ENCODE peak calls at places on chromosomes 4 and X, in four cellular contexts. One of them, this sample, is unnamed. For H3K4me1, the result is how much of the 10 kb centered on the place peaks cover.

GRCh38 chr4:174595141-174595929 is 73.0 kb upstream of the HPGD start:
- DNase-seq in testis: no peak
- DNase-seq in right lobe of liver: no peak
- DNase-seq in ovary: no peak
- DNase-seq in this sample: no peak

GRCh38 chrX:21912989-21913388 is 27.5 kb upstream of the SMS start:
- DNase-seq in testis: no peak
- DNase-seq in right lobe of liver: no peak
- DNase-seq in ovary: no peak
- DNase-seq in this sample: no peak

GRCh38 chr4:22099896-22100295 is 151.3 kb upstream of the KCNIP4 start:
- DNase-seq in testis: no peak
- DNase-seq in right lobe of liver: no peak
- DNase-seq in ovary: no peak
- DNase-seq in this sample: no peak

GRCh38 chr4:70801265-70801809 is 38.4 kb downstream of the GRSF1 start:
- DNase-seq in testis: no peak
- DNase-seq in right lobe of liver: no peak
- DNase-seq in ovary: no peak
- DNase-seq in this sample: no peak

GRCh38 chrX:110938977-110939732 is 143.5 kb upstream of the CHRDL1 start:
- DNase-seq in testis: no peak
- DNase-seq in right lobe of liver: no peak
- DNase-seq in ovary: no peak
- DNase-seq in this sample: no peak

GRCh38 chr4:184792950-184793555 is 32.7 kb downstream of the ACSL1 start:
- DNase-seq in testis: peak
- DNase-seq in right lobe of liver: no peak
- DNase-seq in ovary: no peak
- DNase-seq in this sample: no peak

GRCh38 chr4:15333692-15334633 is 93.9 kb upstream of the C1QTNF7 start:
- DNase-seq in testis: no peak
- DNase-seq in right lobe of liver: no peak
- DNase-seq in ovary: no peak
- DNase-seq in this sample: no peak

GRCh38 chrX:113929004-113929403 is 654.9 kb upstream of the HTR2C start:
- DNase-seq in testis: peak
- DNase-seq in right lobe of liver: no peak
- DNase-seq in ovary: no peak
- DNase-seq in this sample: no peak

GRCh38 chrX:83630662-83631061 is 122.6 kb downstream of the POU3F4 start:
- DNase-seq in testis: no peak
- DNase-seq in right lobe of liver: no peak
- DNase-seq in ovary: no peak
- DNase-seq in this sample: no peak

GRCh38 chrX:25873196-25873595 is 264.9 kb upstream of the MAGEB18 start:
- DNase-seq in testis: no peak
- DNase-seq in right lobe of liver: no peak
- DNase-seq in ovary: no peak
- DNase-seq in this sample: no peak

GRCh38 chrX:108945883-108946523 is 209.6 kb upstream of the IRS4 start:
- DNase-seq in testis: no peak
- DNase-seq in right lobe of liver: no peak
- DNase-seq in ovary: no peak
- DNase-seq in this sample: no peak

GRCh38 chr4:159341486-159341885 is 238.6 kb downstream of the RAPGEF2 start:
- DNase-seq in testis: no peak
- DNase-seq in right lobe of liver: no peak
- DNase-seq in ovary: no peak
- DNase-seq in this sample: no peak

GRCh38 chr4:970046-970745 is 3.2 kb downstream of the DGKQ start:
- DNase-seq in testis: no peak
- DNase-seq in right lobe of liver: no peak
- DNase-seq in ovary: no peak
- DNase-seq in this sample: no peak

GRCh38 chrX:39427492-39428289 is 626.4 kb downstream of the MID1IP1 start:
- DNase-seq in testis: no peak
- DNase-seq in right lobe of liver: no peak
- DNase-seq in ovary: peak
- DNase-seq in this sample: no peak

GRCh38 chr4:126470862-126471261 is 1156.1 kb downstream of the FAT4 start:
- DNase-seq in testis: no peak
- DNase-seq in right lobe of liver: no peak
- DNase-seq in ovary: no peak
- DNase-seq in this sample: no peak

GRCh38 chr4:52915730-52916129 is 53.6 kb downstream of the RASL11B start:
- DNase-seq in testis: no peak
- DNase-seq in right lobe of liver: no peak
- DNase-seq in ovary: no peak
- DNase-seq in this sample: no peak

GRCh38 chr4:79083406-79084010 is 144.3 kb upstream of the PAQR3 start:
- DNase-seq in testis: peak
- DNase-seq in right lobe of liver: no peak
- DNase-seq in ovary: no peak
- DNase-seq in this sample: no peak

GRCh38 chrX:143121471-143121870 is 95.7 kb downstream of the SPANXN4 start:
- DNase-seq in testis: no peak
- DNase-seq in right lobe of liver: no peak
- DNase-seq in ovary: no peak
- DNase-seq in this sample: no peak

GRCh38 chr4:177511611-177512010 is 69.4 kb upstream of the AGA start:
- DNase-seq in testis: no peak
- DNase-seq in right lobe of liver: no peak
- DNase-seq in ovary: no peak
- DNase-seq in this sample: no peak

GRCh38 chrX:152876931-152877840 is 20.7 kb upstream of the ZNF185 start:
- DNase-seq in testis: no peak
- DNase-seq in right lobe of liver: no peak
- DNase-seq in ovary: no peak
- DNase-seq in this sample: peak

GRCh38 chr4:108166441-108167315 is 2.1 kb downstream of the LEF1 start:
- DNase-seq in testis: peak
- DNase-seq in right lobe of liver: no peak
- DNase-seq in ovary: no peak
- DNase-seq in this sample: no peak

GRCh38 chrX:70034646-70035045 is 15.1 kb downstream of the AWAT2 start:
- DNase-seq in testis: no peak
- DNase-seq in right lobe of liver: no peak
- DNase-seq in ovary: no peak
- DNase-seq in this sample: no peak

GRCh38 chr4:30996841-30997240 is 276.7 kb downstream of the PCDH7 start:
- DNase-seq in testis: no peak
- DNase-seq in right lobe of liver: no peak
- DNase-seq in ovary: no peak
- DNase-seq in this sample: no peak

GRCh38 chrX:150099316-150099715 is 161.0 kb upstream of the EOLA2 start:
- DNase-seq in testis: no peak
- DNase-seq in right lobe of liver: no peak
- DNase-seq in ovary: no peak
- DNase-seq in this sample: no peak

GRCh38 chr4:102959503-102959902 is 60.0 kb downstream of the SLC9B1 start:
- DNase-seq in testis: no peak
- DNase-seq in right lobe of liver: no peak
- DNase-seq in ovary: no peak
- DNase-seq in this sample: no peak

GRCh38 chr4:176185068-176185467 is 10.3 kb downstream of the SPATA4 start:
- DNase-seq in testis: no peak
- DNase-seq in right lobe of liver: no peak
- DNase-seq in ovary: no peak
- DNase-seq in this sample: no peak

GRCh38 chrX:74291964-74292891 is 11.8 kb upstream of the ZCCHC13 start:
- DNase-seq in testis: peak
- DNase-seq in right lobe of liver: peak
- DNase-seq in ovary: peak
- DNase-seq in this sample: peak

GRCh38 chr4:118829107-118829506 is 6.8 kb downstream of the SEC24D start:
- DNase-seq in testis: no peak
- DNase-seq in right lobe of liver: no peak
- DNase-seq in ovary: no peak
- DNase-seq in this sample: no peak

GRCh38 chr4:146567396-146567795 is 45.7 kb upstream of the SLC10A7 start:
- DNase-seq in testis: no peak
- DNase-seq in right lobe of liver: no peak
- DNase-seq in ovary: no peak
- DNase-seq in this sample: no peak

GRCh38 chr4:151935411-151935810 is 174.6 kb upstream of the GATB start:
- DNase-seq in testis: no peak
- DNase-seq in right lobe of liver: no peak
- DNase-seq in ovary: no peak
- DNase-seq in this sample: no peak

GRCh38 chrX:281166-281999 is at the start of gene PLCXD1:
- DNase-seq in testis: peak
- DNase-seq in right lobe of liver: no peak
- DNase-seq in ovary: no peak
- DNase-seq in this sample: peak

GRCh38 chr4:4746444-4746843 is 113.0 kb upstream of the MSX1 start:
- DNase-seq in testis: no peak
- DNase-seq in right lobe of liver: no peak
- DNase-seq in ovary: no peak
- DNase-seq in this sample: no peak

GRCh38 chr4:121650741-121651140 is 46.0 kb downstream of the ANXA5 start:
- DNase-seq in testis: no peak
- DNase-seq in right lobe of liver: no peak
- DNase-seq in ovary: no peak
- DNase-seq in this sample: no peak

GRCh38 chr4:170875868-170876267 is 786.1 kb upstream of the AADAT start:
- DNase-seq in testis: no peak
- DNase-seq in right lobe of liver: no peak
- DNase-seq in ovary: no peak
- DNase-seq in this sample: no peak

GRCh38 chr4:109611045-109611616 is 51.1 kb downstream of the MCUB start:
- DNase-seq in testis: no peak
- DNase-seq in right lobe of liver: no peak
- DNase-seq in ovary: no peak
- DNase-seq in this sample: no peak

GRCh38 chr4:118557298-118557851 is 127.8 kb upstream of the METTL14 start:
- DNase-seq in testis: no peak
- DNase-seq in right lobe of liver: no peak
- DNase-seq in ovary: no peak
- DNase-seq in this sample: no peak

GRCh38 chr4:171785392-171785791 is 27.8 kb upstream of the GALNTL6 start:
- DNase-seq in testis: no peak
- DNase-seq in right lobe of liver: no peak
- DNase-seq in ovary: no peak
- DNase-seq in this sample: no peak

GRCh38 chr4:159070742-159071141 is 32.1 kb upstream of the RAPGEF2 start:
- DNase-seq in testis: no peak
- DNase-seq in right lobe of liver: no peak
- DNase-seq in ovary: no peak
- DNase-seq in this sample: no peak

GRCh38 chr4:6607368-6608050 is 32.5 kb downstream of the MAN2B2 start:
- DNase-seq in testis: no peak
- DNase-seq in right lobe of liver: no peak
- DNase-seq in ovary: no peak
- DNase-seq in this sample: no peak
- H3K4me3 ChIP-seq in testis: no peak
- H3K4me3 ChIP-seq in right lobe of liver: no peak
- H3K4me3 ChIP-seq in ovary: no peak
- H3K4me3 ChIP-seq in this sample: no peak

GRCh38 chr4:168724243-168724642 is 227.4 kb downstream of the PALLD start:
- DNase-seq in testis: no peak
- DNase-seq in right lobe of liver: no peak
- DNase-seq in ovary: no peak
- DNase-seq in this sample: no peak

GRCh38 chr4:168723569-168723968 is 226.7 kb downstream of the PALLD start:
- DNase-seq in testis: no peak
- DNase-seq in right lobe of liver: no peak
- DNase-seq in ovary: no peak
- DNase-seq in this sample: no peak

GRCh38 chr4:168724960-168725359 is 228.1 kb downstream of the PALLD start:
- DNase-seq in testis: no peak
- DNase-seq in right lobe of liver: no peak
- DNase-seq in ovary: no peak
- DNase-seq in this sample: no peak

GRCh38 chr4:168722391-168722790 is 225.5 kb downstream of the PALLD start:
- DNase-seq in testis: no peak
- DNase-seq in right lobe of liver: no peak
- DNase-seq in ovary: no peak
- DNase-seq in this sample: no peak

DNA sequence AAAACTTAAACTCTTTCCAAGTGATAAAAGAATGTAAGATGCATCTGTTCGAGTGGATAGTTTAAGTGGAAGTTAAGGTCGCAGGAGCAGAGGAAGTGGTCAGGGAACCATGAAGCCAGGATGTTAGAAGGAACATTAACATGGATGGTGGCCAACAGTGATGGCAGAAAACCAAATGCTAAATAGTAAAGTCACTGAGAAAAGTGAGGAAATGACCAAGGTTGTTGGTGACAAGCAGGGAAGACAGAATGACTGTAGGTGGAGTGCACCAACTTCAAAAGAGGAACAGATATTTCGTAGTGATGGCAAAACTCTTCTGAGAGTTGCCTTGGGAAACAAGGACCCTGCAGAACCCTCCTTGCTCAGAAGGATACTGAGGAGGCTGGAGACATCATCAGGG is 226.2 kb downstream of the PALLD start:
- DNase-seq in testis: no peak
- DNase-seq in right lobe of liver: no peak
- DNase-seq in ovary: no peak
- DNase-seq in this sample: no peak
- H3K4me1 ChIP-seq in testis: under half
- H3K4me1 ChIP-seq in right lobe of liver: under half
- H3K4me1 ChIP-seq in ovary: under half
- H3K4me1 ChIP-seq in this sample: under half

GRCh38 chr4:188228279-188228678 is 89.0 kb downstream of the TRIML1 start:
- DNase-seq in testis: no peak
- DNase-seq in right lobe of liver: no peak
- DNase-seq in ovary: no peak
- DNase-seq in this sample: no peak
- H3K4me3 ChIP-seq in testis: no peak
- H3K4me3 ChIP-seq in right lobe of liver: no peak
- H3K4me3 ChIP-seq in ovary: no peak
- H3K4me3 ChIP-seq in this sample: no peak

GRCh38 chr4:153518637-153519384 is 52.7 kb downstream of the TMEM131L start:
- DNase-seq in testis: no peak
- DNase-seq in right lobe of liver: peak
- DNase-seq in ovary: no peak
- DNase-seq in this sample: no peak
- H3K4me1 ChIP-seq in testis: under half
- H3K4me1 ChIP-seq in right lobe of liver: under half
- H3K4me1 ChIP-seq in ovary: under half
- H3K4me1 ChIP-seq in this sample: under half

GRCh38 chrX:140475025-140475424 is 29.8 kb downstream of the SOX3 start:
- DNase-seq in testis: no peak
- DNase-seq in right lobe of liver: no peak
- DNase-seq in ovary: no peak
- DNase-seq in this sample: no peak
- H3K4me3 ChIP-seq in testis: no peak
- H3K4me3 ChIP-seq in right lobe of liver: no peak
- H3K4me3 ChIP-seq in ovary: no peak
- H3K4me3 ChIP-seq in this sample: no peak

GRCh38 chr4:37666625-37667071 is 19.5 kb downstream of the RELL1 start:
- DNase-seq in testis: peak
- DNase-seq in right lobe of liver: peak
- DNase-seq in ovary: no peak
- DNase-seq in this sample: no peak
- H3K4me1 ChIP-seq in testis: under half
- H3K4me1 ChIP-seq in right lobe of liver: under half
- H3K4me1 ChIP-seq in ovary: under half
- H3K4me1 ChIP-seq in this sample: under half